ENCODE peak calls at places on chromosome 15, in four cellular contexts. P is fibroblast of pulmonary artery, K is esophagus muscularis mucosa, Z is fibroblast of mammary gland. A is an unnamed sample.

GRCh38 chr15:50107591-50108408 is 11.2 kb downstream of the ATP8B4 start:
- DNase-seq in P (no peak), K (no peak), Z (no peak), A (peak)

GRCh38 chr15:56468271-56468912 is 3.5 kb upstream of the MNS1 start:
- DNase-seq in P (peak), K (no peak), Z (peak), A (peak)

GRCh38 chr15:66253643-66254363 is at the start of gene MEGF11:
- DNase-seq in P (peak), K (no peak), Z (peak), A (peak)

GRCh38 chr15:39404767-39405173 is 176.1 kb upstream of the THBS1 start:
- DNase-seq in P (peak), K (no peak), Z (peak), A (peak)

GRCh38 chr15:60830479-60830878 is 351.5 kb upstream of the ICE2 start:
- DNase-seq in P (peak), K (no peak), Z (peak), A (peak)

GRCh38 chr15:63203451-63204090 is 14.2 kb downstream of the RAB8B start:
- DNase-seq in P (no peak), K (no peak), Z (peak), A (peak)

GRCh38 chr15:66823601-66824000 is 121.6 kb downstream of the SMAD6 start:
- DNase-seq in P (no peak), K (no peak), Z (no peak), A (no peak)

GRCh38 chr15:88636039-88636438 is 2.8 kb upstream of the ISG20 start:
- DNase-seq in P (no peak), K (no peak), Z (no peak), A (no peak)

GRCh38 chr15:64901914-64902313 is 9.8 kb upstream of the ANKDD1A start:
- DNase-seq in P (no peak), K (no peak), Z (no peak), A (no peak)

GRCh38 chr15:80549191-80549590 is 145.0 kb downstream of the ARNT2 start:
- DNase-seq in P (peak), K (no peak), Z (peak), A (peak)

GRCh38 chr15:99732711-99733267 is 448 bp downstream of the LYSMD4 start:
- DNase-seq in P (no peak), K (no peak), Z (no peak), A (peak)

GRCh38 chr15:39736646-39737550 is 45.7 kb downstream of the FSIP1 start:
- DNase-seq in P (no peak), K (no peak), Z (no peak), A (no peak)

GRCh38 chr15:80031841-80032240 is 27.6 kb upstream of the ZFAND6 start:
- DNase-seq in P (no peak), K (no peak), Z (peak), A (no peak)

GRCh38 chr15:67613708-67614107 is 71.2 kb downstream of the MAP2K5 start:
- DNase-seq in P (no peak), K (no peak), Z (no peak), A (no peak)

GRCh38 chr15:40803076-40803475 is 3.8 kb upstream of the ZFYVE19 start:
- DNase-seq in P (no peak), K (no peak), Z (no peak), A (no peak)

GRCh38 chr15:80160570-80161156 is 7.9 kb downstream of the FAH start:
- DNase-seq in P (peak), K (no peak), Z (peak), A (peak)

GRCh38 chr15:64622410-64623260 is 152.8 kb downstream of the RBPMS2 start:
- DNase-seq in P (no peak), K (no peak), Z (no peak), A (no peak)

GRCh38 chr15:67232591-67232990 is 21.9 kb downstream of the AAGAB start:
- DNase-seq in P (no peak), K (no peak), Z (no peak), A (no peak)

GRCh38 chr15:92813440-92813839 is 86.7 kb upstream of the CHD2 start:
- DNase-seq in P (no peak), K (no peak), Z (no peak), A (no peak)
- H3K4me3 ChIP-seq in P (no peak), K (no peak), Z (no peak), A (no peak)

GRCh38 chr15:90400005-90400758 is 12.1 kb downstream of the IQGAP1 start:
- DNase-seq in P (no peak), K (no peak), Z (no peak), A (no peak)
- H3K4me3 ChIP-seq in P (peak), K (no peak), Z (no peak), A (peak)

GRCh38 chr15:41881925-41882688 is 11.7 kb downstream of the SPTBN5 start:
- DNase-seq in P (peak), K (no peak), Z (no peak), A (peak)
- H3K4me3 ChIP-seq in P (no peak), K (peak), Z (no peak), A (no peak)

GRCh38 chr15:95604634-95605036 is 725.9 kb upstream of the NR2F2 start:
- DNase-seq in P (peak), K (no peak), Z (peak), A (peak)

GRCh38 chr15:95601525-95601924 is 729.0 kb upstream of the NR2F2 start:
- DNase-seq in P (no peak), K (no peak), Z (no peak), A (no peak)

GRCh38 chr15:95605098-95605497 is 725.4 kb upstream of the NR2F2 start:
- DNase-seq in P (no peak), K (no peak), Z (no peak), A (no peak)

GRCh38 chr15:95606551-95606950 is 723.9 kb upstream of the NR2F2 start:
- DNase-seq in P (no peak), K (no peak), Z (no peak), A (no peak)

GRCh38 chr15:95603802-95604201 is 726.7 kb upstream of the NR2F2 start:
- DNase-seq in P (peak), K (no peak), Z (peak), A (peak)
- H3K4me3 ChIP-seq in P (no peak), K (no peak), Z (no peak), A (no peak)

DNA sequence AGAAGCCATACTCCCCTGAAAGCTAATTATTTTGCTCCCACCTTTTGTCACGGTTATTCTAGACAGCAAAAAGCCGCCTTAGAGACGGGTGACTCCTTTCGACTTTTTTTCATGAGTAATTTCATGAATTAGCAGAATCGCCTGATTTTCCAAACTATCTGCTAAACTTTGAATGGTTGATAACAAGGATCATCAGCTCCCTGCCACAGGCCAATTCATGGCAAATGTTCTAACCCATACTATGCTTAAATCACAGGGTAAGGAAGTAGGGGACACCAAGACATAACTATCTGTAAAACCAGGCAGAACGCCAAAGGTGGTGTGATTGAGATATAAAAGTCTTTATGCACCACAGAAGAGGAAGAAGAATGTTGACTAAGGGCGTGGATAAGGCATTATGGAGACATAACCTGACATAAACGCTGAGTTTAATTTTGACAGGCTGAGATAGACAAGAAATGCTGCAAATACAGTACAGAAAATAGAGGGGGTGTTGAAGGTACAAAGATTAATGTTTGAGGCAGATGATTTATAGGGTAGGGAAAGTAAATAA is 891 bp upstream of the DMXL2 start:
- DNase-seq in P (peak), K (no peak), Z (no peak), A (peak)
- H3K4me3 ChIP-seq in P (peak), K (peak), Z (peak), A (peak)

GRCh38 chr15:69876030-69876429 is 221.7 kb downstream of the TLE3 start:
- DNase-seq in P (peak), K (no peak), Z (no peak), A (no peak)
- H3K4me3 ChIP-seq in P (peak), K (no peak), Z (no peak), A (no peak)

GRCh38 chr15:73051402-73051810 is 857 bp upstream of the NEO1 start:
- DNase-seq in P (no peak), K (no peak), Z (no peak), A (no peak)

GRCh38 chr15:73049564-73050215 is 2.6 kb upstream of the NEO1 start:
- DNase-seq in P (no peak), K (no peak), Z (no peak), A (no peak)

GRCh38 chr15:73051811-73052678 is at the start of gene NEO1:
- DNase-seq in P (peak), K (peak), Z (peak), A (peak)

GRCh38 chr15:73048624-73049295 is 3.5 kb upstream of the NEO1 start:
- DNase-seq in P (no peak), K (no peak), Z (no peak), A (no peak)

DNA sequence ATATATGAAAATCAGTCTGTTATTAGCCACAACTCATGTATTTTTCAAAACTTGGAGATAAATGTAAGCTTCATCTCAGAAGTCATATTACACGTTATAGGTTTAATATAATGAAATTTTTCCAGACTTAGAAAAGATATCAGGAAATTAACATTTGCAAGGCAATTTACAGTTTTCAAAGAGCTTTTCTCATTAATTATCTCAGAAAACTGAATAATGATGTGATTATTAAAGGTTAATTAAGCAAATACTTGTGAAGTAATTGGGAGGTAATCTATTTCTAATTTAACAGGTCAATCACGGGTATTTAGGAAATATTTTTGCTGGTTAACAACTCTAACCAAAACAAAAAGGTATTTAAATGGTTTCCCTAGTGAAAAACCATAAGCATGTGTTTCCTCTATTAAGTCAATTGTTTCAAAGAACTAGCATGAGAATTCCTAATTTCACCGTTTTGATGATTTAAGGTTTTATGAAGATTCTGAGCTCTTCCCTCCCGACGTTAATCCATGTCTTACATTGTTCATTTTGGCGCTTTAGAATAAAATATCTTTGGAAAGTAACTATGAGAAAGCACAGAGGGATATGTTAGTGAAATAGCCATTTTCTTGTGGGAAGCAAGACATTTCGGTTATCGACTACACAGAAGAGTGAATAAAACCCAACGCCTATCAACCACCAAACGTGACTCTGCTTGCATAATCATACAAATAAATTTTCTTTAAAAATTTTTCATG is 1.5 kb upstream of the NEO1 start:
- DNase-seq in P (no peak), K (no peak), Z (no peak), A (no peak)
- H3K4me3 ChIP-seq in P (peak), K (peak), Z (peak), A (peak)

DNA sequence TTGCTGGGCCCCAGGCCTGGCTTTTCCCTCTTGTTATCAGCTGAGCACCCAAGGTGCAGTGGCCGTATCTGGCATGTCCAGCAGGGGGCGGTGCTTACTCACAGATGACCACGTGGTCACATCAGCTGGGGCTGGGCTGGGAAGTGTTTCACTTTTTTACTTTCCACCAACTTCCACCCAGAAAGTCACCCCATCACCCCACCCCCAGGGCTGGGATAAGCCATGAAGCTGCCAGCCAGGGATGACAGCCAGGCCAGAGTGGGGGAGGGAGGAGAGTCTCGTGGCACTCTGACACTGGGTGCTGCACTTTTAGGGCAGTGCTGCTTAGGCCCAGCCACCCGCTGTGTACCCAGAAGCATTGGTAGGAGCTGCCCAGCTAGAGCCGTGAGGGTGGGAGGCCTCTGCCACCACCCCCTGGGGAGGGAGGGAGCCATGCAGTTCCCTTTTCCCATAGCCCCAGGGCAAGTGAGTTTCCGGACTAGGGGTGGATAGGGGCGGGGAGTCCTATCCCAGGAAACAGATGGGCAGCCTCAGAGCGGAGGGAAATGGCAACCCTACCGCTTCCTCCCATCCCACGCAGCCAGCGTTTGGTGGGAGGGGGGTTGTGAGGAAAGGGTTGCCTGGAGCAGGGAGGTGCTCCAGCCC is 6.1 kb downstream of the PPCDC start:
- DNase-seq in P (peak), K (peak), Z (peak), A (peak)
- H3K4me3 ChIP-seq in P (peak), K (peak), Z (no peak), A (peak)

DNA sequence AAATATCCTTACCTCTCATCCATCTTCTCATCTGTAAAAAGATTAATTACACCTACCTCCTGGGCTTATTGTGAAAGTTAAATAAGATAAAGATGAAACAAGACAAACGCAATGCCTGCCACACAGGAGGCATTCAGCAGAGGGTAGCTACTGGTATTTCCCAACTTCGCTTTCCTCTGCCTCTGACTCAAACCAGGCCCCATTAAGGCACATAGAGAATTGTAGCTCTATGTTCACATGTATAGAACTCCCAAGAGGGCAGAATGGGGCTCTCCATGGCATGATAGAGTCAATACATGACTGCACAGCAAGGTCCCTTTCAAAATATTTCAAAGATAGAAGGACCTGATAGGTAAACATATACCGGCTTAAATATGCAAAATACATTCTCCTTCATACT is 1.4 kb downstream of the LYSMD2 start:
- DNase-seq in P (no peak), K (peak), Z (no peak), A (peak)
- H3K4me3 ChIP-seq in P (peak), K (peak), Z (no peak), A (no peak)